ENCODE peak calls at places on chromosome 2, in five cellular contexts. J, C, O, E and U are unnamed samples.

GRCh38 chr2:198060277-198060676 is 255.9 kb downstream of the PLCL1 start:
- DNase-seq in J (no peak), C (no peak), E (no peak), O (no peak), U (no peak)

GRCh38 chr2:234179031-234179363 is 128.5 kb downstream of the SPP2 start:
- DNase-seq in J (no peak), C (no peak), O (no peak), E (no peak), U (no peak)

GRCh38 chr2:220275454-220275853 is 648.0 kb downstream of the SLC4A3 start:
- DNase-seq in C (peak), E (no peak), J (peak), O (no peak), U (no peak)

GRCh38 chr2:8976419-8976818 is 27.1 kb downstream of the MBOAT2 start:
- DNase-seq in J (no peak), C (no peak), E (no peak), O (no peak), U (no peak)

GRCh38 chr2:239687441-239687840 is 286.6 kb upstream of the HDAC4 start:
- DNase-seq in O (peak), E (no peak), C (no peak), J (no peak), U (peak)

GRCh38 chr2:167140767-167141166 is 252.5 kb downstream of the XIRP2 start:
- DNase-seq in J (peak), O (no peak), C (peak), E (no peak), U (no peak)

GRCh38 chr2:84636080-84636971 is 120.0 kb downstream of the DNAH6 start:
- DNase-seq in O (no peak), E (no peak), J (peak), C (no peak), U (peak)

GRCh38 chr2:101223814-101224231 is 28.9 kb upstream of the CNOT11 start:
- DNase-seq in O (no peak), E (no peak), J (peak), C (no peak), U (no peak)

GRCh38 chr2:714005-714741 is 37.0 kb upstream of the TMEM18 start:
- DNase-seq in O (peak), J (peak), E (peak), C (no peak), U (peak)

GRCh38 chr2:58800846-58801245 is 559.7 kb upstream of the FANCL start:
- DNase-seq in E (no peak), O (no peak), C (no peak), J (no peak), U (no peak)

GRCh38 chr2:120559401-120559800 is 176.3 kb upstream of the GLI2 start:
- DNase-seq in C (no peak), O (no peak), J (peak), E (no peak), U (no peak)

GRCh38 chr2:98601532-98602132 is 6.7 kb downstream of the COA5 start:
- DNase-seq in C (no peak), E (no peak), J (peak), O (peak), U (no peak)

GRCh38 chr2:37625781-37626548 is 45.5 kb downstream of the CDC42EP3 start:
- DNase-seq in O (no peak), J (peak), E (no peak), C (no peak), U (no peak)

GRCh38 chr2:16429431-16429830 is 236.2 kb downstream of the CYRIA start:
- DNase-seq in C (no peak), E (no peak), J (no peak), O (peak), U (no peak)

GRCh38 chr2:101679037-101679726 is 18.3 kb upstream of the MAP4K4 start:
- DNase-seq in C (no peak), J (peak), E (no peak), O (no peak), U (no peak)

GRCh38 chr2:46163804-46164569 is 133.2 kb upstream of the EPAS1 start:
- DNase-seq in C (peak), O (peak), J (peak), E (no peak), U (peak)

GRCh38 chr2:81513328-81513727 is 1208.8 kb upstream of the LRRTM1 start:
- DNase-seq in C (no peak), O (no peak), E (no peak), J (no peak), U (no peak)

GRCh38 chr2:101120124-101120996 is 30.8 kb downstream of the TBC1D8 start:
- DNase-seq in E (no peak), O (no peak), C (peak), J (peak), U (peak)

GRCh38 chr2:75994759-75995158 is 284.0 kb upstream of the GCFC2 start:
- DNase-seq in O (peak), J (no peak), E (no peak), C (no peak), U (no peak)

GRCh38 chr2:72945450-72946019 is 28.2 kb downstream of the EMX1 start:
- DNase-seq in C (no peak), O (no peak), E (no peak), J (no peak), U (no peak)

GRCh38 chr2:68418855-68419254 is 48.2 kb downstream of the FBXO48 start:
- DNase-seq in C (no peak), O (peak), E (no peak), J (no peak), U (no peak)

GRCh38 chr2:237702439-237703397 is 75.3 kb downstream of the LRRFIP1 start:
- DNase-seq in C (no peak), E (no peak), O (peak), J (peak), U (peak)

GRCh38 chr2:221552282-221552681 is 19.8 kb downstream of the EPHA4 start:
- DNase-seq in J (no peak), C (no peak), O (peak), E (no peak), U (no peak)

GRCh38 chr2:105671156-105671555 is 73.6 kb upstream of the NCK2 start:
- DNase-seq in J (peak), E (no peak), O (no peak), C (no peak), U (no peak)

GRCh38 chr2:173831312-173832229 is 133.6 kb downstream of the SP3 start:
- DNase-seq in C (no peak), J (peak), O (no peak), E (no peak), U (peak)

GRCh38 chr2:155377178-155377780 is 678.8 kb downstream of the KCNJ3 start:
- DNase-seq in J (peak), C (no peak), O (no peak), E (no peak), U (no peak)

GRCh38 chr2:242011991-242012764 is 142.6 kb downstream of the RTP5 start:
- DNase-seq in E (no peak), J (no peak), O (no peak), C (no peak), U (no peak)

GRCh38 chr2:222862915-222863544 is 2.2 kb downstream of the ACSL3 start:
- DNase-seq in C (no peak), E (no peak), J (peak), O (no peak), U (no peak)

GRCh38 chr2:20507166-20507692 is 60.4 kb downstream of the RHOB start:
- DNase-seq in C (no peak), J (peak), E (no peak), O (no peak), U (no peak)

GRCh38 chr2:225004531-225004930 is 37.7 kb downstream of the DOCK10 start:
- DNase-seq in C (no peak), J (peak), E (no peak), O (no peak), U (no peak)

GRCh38 chr2:100718065-100718570 is 101.8 kb upstream of the NPAS2 start:
- DNase-seq in O (no peak), E (no peak), C (no peak), J (no peak), U (no peak)

GRCh38 chr2:117879003-117879402 is 64.5 kb downstream of the DDX18 start:
- DNase-seq in O (peak), E (no peak), J (no peak), C (no peak), U (no peak)

GRCh38 chr2:191625016-191625415 is 52.9 kb upstream of the NABP1 start:
- DNase-seq in E (no peak), O (no peak), J (no peak), C (no peak), U (no peak)

GRCh38 chr2:26222976-26223375 is 21.5 kb downstream of the HADHA start:
- DNase-seq in C (no peak), E (no peak), J (no peak), O (no peak), U (no peak)

GRCh38 chr2:168529900-168530561 is 74.0 kb downstream of the CERS6 start:
- DNase-seq in J (peak), C (no peak), E (no peak), O (no peak), U (no peak)

GRCh38 chr2:46273225-46273863 is 23.9 kb upstream of the EPAS1 start:
- DNase-seq in O (no peak), C (no peak), E (no peak), J (no peak), U (no peak)

GRCh38 chr2:202910687-202911086 is 786 bp downstream of the WDR12 start:
- DNase-seq in E (no peak), C (no peak), J (no peak), O (no peak), U (no peak)

GRCh38 chr2:102486941-102487702 is 14.1 kb downstream of the SLC9A4 start:
- DNase-seq in O (no peak), C (no peak), E (no peak), J (no peak), U (no peak)

GRCh38 chr2:130337735-130338325 is 4.9 kb upstream of the IMP4 start:
- DNase-seq in E (peak), J (peak), O (peak), C (no peak), U (peak)
- H3K9ac ChIP-seq in E (peak), J (no peak), O (peak), C (no peak), U (peak)

GRCh38 chr2:174970092-174970491 is 35.1 kb downstream of the CHN1 start:
- DNase-seq in E (no peak), C (no peak), O (no peak), J (peak), U (no peak)
- H3K9ac ChIP-seq in E (no peak), C (no peak), O (no peak), J (no peak), U (no peak)

GRCh38 chr2:125553768-125554167 is 1102.2 kb upstream of the GYPC start:
- DNase-seq in O (no peak), C (no peak), E (no peak), J (no peak), U (no peak)
- H3K9ac ChIP-seq in O (no peak), C (no peak), E (no peak), J (no peak), U (no peak)

GRCh38 chr2:240820014-240820606 is at the start of gene KIF1A:
- DNase-seq in O (peak), J (no peak), E (no peak), C (no peak), U (no peak)
- H3K9ac ChIP-seq in O (peak), J (no peak), E (no peak), C (no peak), U (no peak)

GRCh38 chr2:216344958-216345315 is 27.3 kb downstream of the MARCHF4 start:
- DNase-seq in E (no peak), O (no peak), C (no peak), J (peak), U (no peak)

GRCh38 chr2:216343221-216343985 is 28.9 kb downstream of the MARCHF4 start:
- DNase-seq in E (no peak), J (peak), C (no peak), O (no peak), U (no peak)

GRCh38 chr2:216345846-216346245 is 26.4 kb downstream of the MARCHF4 start:
- DNase-seq in J (peak), O (peak), E (no peak), C (no peak), U (no peak)

GRCh38 chr2:216346781-216347180 is 25.5 kb downstream of the MARCHF4 start:
- DNase-seq in O (no peak), C (no peak), J (no peak), E (no peak), U (no peak)

GRCh38 chr2:216344206-216344957 is 27.9 kb downstream of the MARCHF4 start:
- DNase-seq in C (no peak), O (peak), J (peak), E (peak), U (no peak)
- H3K9ac ChIP-seq in C (no peak), O (no peak), J (peak), E (no peak), U (no peak)

DNA sequence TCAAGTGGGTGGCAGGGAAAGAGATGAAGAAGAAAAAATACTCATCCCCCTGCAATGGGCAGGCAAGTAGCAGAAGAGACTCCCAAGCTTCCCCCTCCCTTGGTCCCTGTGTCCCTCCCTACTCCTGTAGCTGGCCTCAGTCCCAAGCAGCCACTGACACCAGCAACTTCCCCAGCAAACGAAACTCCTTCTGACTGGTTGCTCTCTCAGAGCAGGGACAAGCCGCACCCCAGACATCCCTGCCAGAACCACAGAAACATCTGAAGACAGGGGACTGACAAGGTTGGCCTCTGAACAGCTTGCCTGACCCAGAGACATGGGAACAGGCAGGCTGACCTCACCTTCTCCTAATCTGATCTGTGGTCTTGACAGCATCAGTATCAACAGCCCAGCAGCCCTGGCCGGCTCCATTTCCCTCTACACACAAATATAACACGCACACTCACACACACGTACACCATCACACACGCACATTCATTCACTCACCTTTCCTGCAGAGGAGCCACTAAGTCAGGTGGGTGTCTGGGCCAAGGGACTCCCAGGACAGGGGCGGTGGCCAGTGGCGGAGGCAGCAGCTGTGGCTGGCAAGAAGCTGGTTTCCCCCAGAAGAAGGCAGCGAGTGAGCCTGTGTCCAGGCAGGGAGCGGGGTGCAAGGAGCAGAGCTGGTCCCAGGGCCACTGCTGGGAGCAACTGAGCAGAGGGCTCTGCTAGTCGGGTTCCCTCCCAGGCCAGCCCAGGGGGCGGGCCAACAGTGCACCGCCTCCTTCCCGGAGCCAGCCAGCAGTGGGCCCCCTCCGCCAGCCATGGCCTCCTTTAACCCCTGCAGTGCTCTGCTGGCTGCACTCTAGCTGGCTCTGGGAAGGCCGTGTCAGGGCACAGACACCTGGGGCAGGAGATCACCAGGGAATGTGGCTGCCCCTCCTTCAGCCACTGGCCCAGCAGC is 59.1 kb downstream of the TNS1 start:
- DNase-seq in E (peak), O (peak), C (no peak), J (peak), U (peak)
- H3K9ac ChIP-seq in E (no peak), O (no peak), C (no peak), J (peak), U (peak)